ENCODE peak calls at places on chromosome 4, in nine cellular contexts. One of them, this sample, is unnamed.

GRCh38 chr4:138138774-138139173 is 103.4 kb downstream of the SLC7A11 start:
- DNase-seq in NCI-H774: no peak
- DNase-seq in M059J: no peak
- DNase-seq in DMS 273 treated with DMSO at 0.1 percent for 48 hours: no peak
- DNase-seq in AG10803: no peak
- DNase-seq in EH: no peak
- DNase-seq in fibroblast of lung: no peak
- DNase-seq in CD4-positive, alpha-beta memory T cell: no peak
- DNase-seq in CD8-positive, alpha-beta memory T cell: no peak
- DNase-seq in this sample: no peak

GRCh38 chr4:23884731-23885130 is 5.1 kb downstream of the PPARGC1A start:
- DNase-seq in CD8-positive, alpha-beta memory T cell: no peak
- DNase-seq in AG10803: peak
- DNase-seq in DMS 273 treated with DMSO at 0.1 percent for 48 hours: no peak
- DNase-seq in M059J: peak
- DNase-seq in NCI-H774: no peak
- DNase-seq in EH: peak
- DNase-seq in CD4-positive, alpha-beta memory T cell: no peak
- DNase-seq in fibroblast of lung: no peak
- DNase-seq in this sample: no peak

GRCh38 chr4:47852121-47852520 is 14.3 kb upstream of the CORIN start:
- DNase-seq in DMS 273 treated with DMSO at 0.1 percent for 48 hours: no peak
- DNase-seq in EH: peak
- DNase-seq in CD8-positive, alpha-beta memory T cell: no peak
- DNase-seq in AG10803: peak
- DNase-seq in NCI-H774: no peak
- DNase-seq in M059J: no peak
- DNase-seq in fibroblast of lung: peak
- DNase-seq in CD4-positive, alpha-beta memory T cell: no peak
- DNase-seq in this sample: no peak

GRCh38 chr4:186979966-186980745 is 256.5 kb upstream of the FAT1 start:
- DNase-seq in EH: peak
- DNase-seq in M059J: peak
- DNase-seq in DMS 273 treated with DMSO at 0.1 percent for 48 hours: no peak
- DNase-seq in fibroblast of lung: peak
- DNase-seq in AG10803: peak
- DNase-seq in NCI-H774: no peak
- DNase-seq in CD8-positive, alpha-beta memory T cell: no peak
- DNase-seq in CD4-positive, alpha-beta memory T cell: no peak
- DNase-seq in this sample: no peak

GRCh38 chr4:126123933-126124332 is 809.2 kb downstream of the FAT4 start:
- DNase-seq in fibroblast of lung: peak
- DNase-seq in CD8-positive, alpha-beta memory T cell: no peak
- DNase-seq in CD4-positive, alpha-beta memory T cell: no peak
- DNase-seq in EH: peak
- DNase-seq in AG10803: peak
- DNase-seq in M059J: no peak
- DNase-seq in NCI-H774: no peak
- DNase-seq in DMS 273 treated with DMSO at 0.1 percent for 48 hours: no peak
- DNase-seq in this sample: no peak

GRCh38 chr4:70269674-70270073 is 27.3 kb downstream of the CSN3 start:
- DNase-seq in NCI-H774: no peak
- DNase-seq in AG10803: no peak
- DNase-seq in EH: no peak
- DNase-seq in M059J: peak
- DNase-seq in fibroblast of lung: peak
- DNase-seq in CD8-positive, alpha-beta memory T cell: no peak
- DNase-seq in DMS 273 treated with DMSO at 0.1 percent for 48 hours: no peak
- DNase-seq in CD4-positive, alpha-beta memory T cell: no peak
- DNase-seq in this sample: no peak

GRCh38 chr4:7530026-7530562 is 95.4 kb upstream of the PSAPL1 start:
- DNase-seq in AG10803: no peak
- DNase-seq in M059J: no peak
- DNase-seq in DMS 273 treated with DMSO at 0.1 percent for 48 hours: no peak
- DNase-seq in CD4-positive, alpha-beta memory T cell: no peak
- DNase-seq in CD8-positive, alpha-beta memory T cell: no peak
- DNase-seq in EH: no peak
- DNase-seq in NCI-H774: no peak
- DNase-seq in fibroblast of lung: no peak
- DNase-seq in this sample: no peak

GRCh38 chr4:72896515-72896914 is 173.0 kb downstream of the COX18 start:
- DNase-seq in AG10803: peak
- DNase-seq in CD4-positive, alpha-beta memory T cell: no peak
- DNase-seq in EH: peak
- DNase-seq in M059J: peak
- DNase-seq in fibroblast of lung: peak
- DNase-seq in CD8-positive, alpha-beta memory T cell: no peak
- DNase-seq in NCI-H774: no peak
- DNase-seq in DMS 273 treated with DMSO at 0.1 percent for 48 hours: no peak
- DNase-seq in this sample: no peak

GRCh38 chr4:46993075-46994006 is at the start of gene GABRA4:
- DNase-seq in CD4-positive, alpha-beta memory T cell: no peak
- DNase-seq in fibroblast of lung: peak
- DNase-seq in DMS 273 treated with DMSO at 0.1 percent for 48 hours: no peak
- DNase-seq in EH: no peak
- DNase-seq in NCI-H774: no peak
- DNase-seq in CD8-positive, alpha-beta memory T cell: no peak
- DNase-seq in M059J: no peak
- DNase-seq in AG10803: no peak
- DNase-seq in this sample: peak

GRCh38 chr4:30716158-30716557 is 4.0 kb upstream of the PCDH7 start:
- DNase-seq in M059J: peak
- DNase-seq in NCI-H774: no peak
- DNase-seq in CD8-positive, alpha-beta memory T cell: no peak
- DNase-seq in DMS 273 treated with DMSO at 0.1 percent for 48 hours: no peak
- DNase-seq in CD4-positive, alpha-beta memory T cell: no peak
- DNase-seq in EH: peak
- DNase-seq in AG10803: no peak
- DNase-seq in fibroblast of lung: peak
- DNase-seq in this sample: no peak

GRCh38 chr4:4524364-4524763 is 17.5 kb downstream of the STX18 start:
- DNase-seq in CD8-positive, alpha-beta memory T cell: peak
- DNase-seq in DMS 273 treated with DMSO at 0.1 percent for 48 hours: no peak
- DNase-seq in EH: peak
- DNase-seq in M059J: peak
- DNase-seq in CD4-positive, alpha-beta memory T cell: peak
- DNase-seq in NCI-H774: no peak
- DNase-seq in AG10803: no peak
- DNase-seq in fibroblast of lung: peak
- DNase-seq in this sample: no peak

GRCh38 chr4:48341776-48342558 is 638 bp downstream of the SLAIN2 start:
- DNase-seq in AG10803: peak
- DNase-seq in CD8-positive, alpha-beta memory T cell: peak
- DNase-seq in EH: peak
- DNase-seq in fibroblast of lung: peak
- DNase-seq in DMS 273 treated with DMSO at 0.1 percent for 48 hours: no peak
- DNase-seq in CD4-positive, alpha-beta memory T cell: no peak
- DNase-seq in NCI-H774: no peak
- DNase-seq in M059J: peak
- DNase-seq in this sample: peak

GRCh38 chr4:155543126-155543765 is 123.4 kb upstream of the GUCY1A1 start:
- DNase-seq in CD8-positive, alpha-beta memory T cell: no peak
- DNase-seq in EH: peak
- DNase-seq in CD4-positive, alpha-beta memory T cell: no peak
- DNase-seq in M059J: peak
- DNase-seq in fibroblast of lung: peak
- DNase-seq in AG10803: peak
- DNase-seq in NCI-H774: no peak
- DNase-seq in DMS 273 treated with DMSO at 0.1 percent for 48 hours: no peak
- DNase-seq in this sample: no peak

GRCh38 chr4:38149472-38149871 is 189.3 kb downstream of the PTTG2 start:
- DNase-seq in NCI-H774: no peak
- DNase-seq in CD4-positive, alpha-beta memory T cell: no peak
- DNase-seq in fibroblast of lung: no peak
- DNase-seq in AG10803: no peak
- DNase-seq in M059J: peak
- DNase-seq in EH: no peak
- DNase-seq in CD8-positive, alpha-beta memory T cell: no peak
- DNase-seq in DMS 273 treated with DMSO at 0.1 percent for 48 hours: no peak
- DNase-seq in this sample: no peak

GRCh38 chr4:173802714-173803022 is 272.6 kb upstream of the HAND2 start:
- DNase-seq in CD8-positive, alpha-beta memory T cell: no peak
- DNase-seq in AG10803: no peak
- DNase-seq in EH: no peak
- DNase-seq in fibroblast of lung: no peak
- DNase-seq in CD4-positive, alpha-beta memory T cell: no peak
- DNase-seq in DMS 273 treated with DMSO at 0.1 percent for 48 hours: no peak
- DNase-seq in M059J: no peak
- DNase-seq in NCI-H774: no peak
- DNase-seq in this sample: no peak

GRCh38 chr4:87589531-87589930 is 18.8 kb upstream of the DSPP start:
- DNase-seq in EH: peak
- DNase-seq in CD4-positive, alpha-beta memory T cell: no peak
- DNase-seq in DMS 273 treated with DMSO at 0.1 percent for 48 hours: no peak
- DNase-seq in NCI-H774: no peak
- DNase-seq in AG10803: peak
- DNase-seq in CD8-positive, alpha-beta memory T cell: no peak
- DNase-seq in fibroblast of lung: peak
- DNase-seq in M059J: peak
- DNase-seq in this sample: no peak

GRCh38 chr4:7195546-7196282 is 3.4 kb downstream of the SORCS2 start:
- DNase-seq in DMS 273 treated with DMSO at 0.1 percent for 48 hours: no peak
- DNase-seq in CD4-positive, alpha-beta memory T cell: no peak
- DNase-seq in CD8-positive, alpha-beta memory T cell: no peak
- DNase-seq in M059J: no peak
- DNase-seq in fibroblast of lung: no peak
- DNase-seq in EH: no peak
- DNase-seq in AG10803: peak
- DNase-seq in NCI-H774: no peak
- DNase-seq in this sample: no peak

GRCh38 chr4:118281611-118282442 is 71.0 kb downstream of the PRSS12 start:
- DNase-seq in fibroblast of lung: peak
- DNase-seq in CD4-positive, alpha-beta memory T cell: no peak
- DNase-seq in EH: peak
- DNase-seq in AG10803: peak
- DNase-seq in M059J: peak
- DNase-seq in CD8-positive, alpha-beta memory T cell: no peak
- DNase-seq in DMS 273 treated with DMSO at 0.1 percent for 48 hours: peak
- DNase-seq in NCI-H774: no peak
- DNase-seq in this sample: peak

GRCh38 chr4:8607603-8608481 is 15.3 kb downstream of the CPZ start:
- DNase-seq in fibroblast of lung: no peak
- DNase-seq in NCI-H774: no peak
- DNase-seq in EH: peak
- DNase-seq in DMS 273 treated with DMSO at 0.1 percent for 48 hours: no peak
- DNase-seq in CD4-positive, alpha-beta memory T cell: no peak
- DNase-seq in AG10803: no peak
- DNase-seq in CD8-positive, alpha-beta memory T cell: peak
- DNase-seq in M059J: no peak
- DNase-seq in this sample: peak

GRCh38 chr4:91769912-91770311 is 533.9 kb upstream of the GRID2 start:
- DNase-seq in NCI-H774: no peak
- DNase-seq in CD8-positive, alpha-beta memory T cell: no peak
- DNase-seq in EH: no peak
- DNase-seq in AG10803: no peak
- DNase-seq in M059J: no peak
- DNase-seq in fibroblast of lung: no peak
- DNase-seq in DMS 273 treated with DMSO at 0.1 percent for 48 hours: no peak
- DNase-seq in CD4-positive, alpha-beta memory T cell: no peak
- DNase-seq in this sample: no peak

GRCh38 chr4:67220848-67221247 is 324.5 kb downstream of the CENPC start:
- DNase-seq in NCI-H774: no peak
- DNase-seq in CD8-positive, alpha-beta memory T cell: no peak
- DNase-seq in CD4-positive, alpha-beta memory T cell: no peak
- DNase-seq in AG10803: no peak
- DNase-seq in fibroblast of lung: no peak
- DNase-seq in M059J: no peak
- DNase-seq in DMS 273 treated with DMSO at 0.1 percent for 48 hours: no peak
- DNase-seq in EH: no peak
- DNase-seq in this sample: no peak

GRCh38 chr4:184485279-184485678 is 10.9 kb upstream of the IRF2 start:
- DNase-seq in fibroblast of lung: no peak
- DNase-seq in NCI-H774: no peak
- DNase-seq in DMS 273 treated with DMSO at 0.1 percent for 48 hours: no peak
- DNase-seq in AG10803: no peak
- DNase-seq in M059J: no peak
- DNase-seq in CD4-positive, alpha-beta memory T cell: no peak
- DNase-seq in EH: no peak
- DNase-seq in CD8-positive, alpha-beta memory T cell: no peak
- DNase-seq in this sample: no peak

GRCh38 chr4:61740950-61741638 is 541.0 kb downstream of the ADGRL3 start:
- DNase-seq in AG10803: no peak
- DNase-seq in CD4-positive, alpha-beta memory T cell: no peak
- DNase-seq in fibroblast of lung: peak
- DNase-seq in EH: no peak
- DNase-seq in M059J: no peak
- DNase-seq in NCI-H774: no peak
- DNase-seq in CD8-positive, alpha-beta memory T cell: no peak
- DNase-seq in DMS 273 treated with DMSO at 0.1 percent for 48 hours: peak
- DNase-seq in this sample: no peak

GRCh38 chr4:119209077-119209476 is 3.4 kb upstream of the USP53 start:
- DNase-seq in EH: peak
- DNase-seq in CD8-positive, alpha-beta memory T cell: no peak
- DNase-seq in M059J: peak
- DNase-seq in fibroblast of lung: peak
- DNase-seq in DMS 273 treated with DMSO at 0.1 percent for 48 hours: no peak
- DNase-seq in CD4-positive, alpha-beta memory T cell: no peak
- DNase-seq in NCI-H774: no peak
- DNase-seq in AG10803: peak
- DNase-seq in this sample: no peak

GRCh38 chr4:2255501-2256155 is 6.3 kb downstream of the MXD4 start:
- DNase-seq in DMS 273 treated with DMSO at 0.1 percent for 48 hours: no peak
- DNase-seq in M059J: no peak
- DNase-seq in fibroblast of lung: no peak
- DNase-seq in AG10803: no peak
- DNase-seq in CD8-positive, alpha-beta memory T cell: peak
- DNase-seq in CD4-positive, alpha-beta memory T cell: no peak
- DNase-seq in EH: no peak
- DNase-seq in NCI-H774: no peak
- DNase-seq in this sample: no peak

GRCh38 chr4:9893329-9894108 is 112.1 kb downstream of the DRD5 start:
- DNase-seq in AG10803: no peak
- DNase-seq in NCI-H774: no peak
- DNase-seq in M059J: no peak
- DNase-seq in CD8-positive, alpha-beta memory T cell: no peak
- DNase-seq in fibroblast of lung: no peak
- DNase-seq in CD4-positive, alpha-beta memory T cell: no peak
- DNase-seq in EH: no peak
- DNase-seq in DMS 273 treated with DMSO at 0.1 percent for 48 hours: no peak
- DNase-seq in this sample: no peak

GRCh38 chr4:79917246-79917645 is 155.8 kb downstream of the ANTXR2 start:
- DNase-seq in NCI-H774: no peak
- DNase-seq in AG10803: peak
- DNase-seq in EH: peak
- DNase-seq in DMS 273 treated with DMSO at 0.1 percent for 48 hours: no peak
- DNase-seq in fibroblast of lung: peak
- DNase-seq in CD8-positive, alpha-beta memory T cell: peak
- DNase-seq in M059J: peak
- DNase-seq in CD4-positive, alpha-beta memory T cell: peak
- DNase-seq in this sample: peak

GRCh38 chr4:177740563-177740962 is 298.3 kb upstream of the AGA start:
- DNase-seq in fibroblast of lung: no peak
- DNase-seq in CD4-positive, alpha-beta memory T cell: no peak
- DNase-seq in DMS 273 treated with DMSO at 0.1 percent for 48 hours: no peak
- DNase-seq in NCI-H774: no peak
- DNase-seq in M059J: peak
- DNase-seq in CD8-positive, alpha-beta memory T cell: no peak
- DNase-seq in AG10803: no peak
- DNase-seq in EH: peak
- DNase-seq in this sample: no peak

GRCh38 chr4:1842993-1843448 is 12.9 kb downstream of the LETM1 start:
- DNase-seq in NCI-H774: no peak
- DNase-seq in DMS 273 treated with DMSO at 0.1 percent for 48 hours: no peak
- DNase-seq in M059J: peak
- DNase-seq in AG10803: peak
- DNase-seq in CD4-positive, alpha-beta memory T cell: no peak
- DNase-seq in CD8-positive, alpha-beta memory T cell: no peak
- DNase-seq in fibroblast of lung: peak
- DNase-seq in EH: peak
- DNase-seq in this sample: no peak

GRCh38 chr4:68948044-68948743 is 3.4 kb downstream of the UGT2A3 start:
- DNase-seq in AG10803: no peak
- DNase-seq in CD4-positive, alpha-beta memory T cell: no peak
- DNase-seq in NCI-H774: no peak
- DNase-seq in CD8-positive, alpha-beta memory T cell: no peak
- DNase-seq in DMS 273 treated with DMSO at 0.1 percent for 48 hours: no peak
- DNase-seq in M059J: no peak
- DNase-seq in EH: no peak
- DNase-seq in fibroblast of lung: no peak
- DNase-seq in this sample: no peak

GRCh38 chr4:128320656-128321055 is 33.0 kb upstream of the PGRMC2 start:
- DNase-seq in EH: peak
- DNase-seq in M059J: peak
- DNase-seq in DMS 273 treated with DMSO at 0.1 percent for 48 hours: no peak
- DNase-seq in NCI-H774: no peak
- DNase-seq in fibroblast of lung: no peak
- DNase-seq in CD4-positive, alpha-beta memory T cell: no peak
- DNase-seq in AG10803: peak
- DNase-seq in CD8-positive, alpha-beta memory T cell: no peak
- DNase-seq in this sample: no peak

This sample was measured in glutamatergic neuron.